ENCODE peak calls at places on chromosomes 3 and 15, in four cellular contexts. One of them, this sample, is unnamed.

GRCh38 chr15:55357774-55358173 is 38.8 kb downstream of the PIGB start:
- DNase-seq in adrenal gland: no peak
- DNase-seq in lower leg skin: no peak
- DNase-seq in endothelial cell of umbilical vein: peak; percentile 64
- DNase-seq in this sample: no peak

GRCh38 chr3:77536038-77536775 is 496.3 kb downstream of the ROBO2 start:
- DNase-seq in adrenal gland: no peak
- DNase-seq in lower leg skin: no peak
- DNase-seq in endothelial cell of umbilical vein: no peak
- DNase-seq in this sample: no peak

GRCh38 chr3:107689355-107689754 is 166.6 kb downstream of the BBX start:
- DNase-seq in adrenal gland: no peak
- DNase-seq in lower leg skin: no peak
- DNase-seq in endothelial cell of umbilical vein: no peak
- DNase-seq in this sample: no peak

GRCh38 chr3:146594843-146595482 is 10.2 kb downstream of the PLSCR5 start:
- DNase-seq in adrenal gland: no peak
- DNase-seq in lower leg skin: no peak
- DNase-seq in endothelial cell of umbilical vein: peak; percentile 35
- DNase-seq in this sample: no peak

GRCh38 chr15:37095993-37096877 is 4.1 kb downstream of the MEIS2 start:
- DNase-seq in adrenal gland: no peak
- DNase-seq in lower leg skin: no peak
- DNase-seq in endothelial cell of umbilical vein: peak; percentile 56
- DNase-seq in this sample: peak; percentile 60

GRCh38 chr3:107772016-107772415 is 249.3 kb downstream of the BBX start:
- DNase-seq in adrenal gland: no peak
- DNase-seq in lower leg skin: no peak
- DNase-seq in endothelial cell of umbilical vein: no peak
- DNase-seq in this sample: no peak

GRCh38 chr3:172877011-172877410 is 126.5 kb downstream of the ECT2 start:
- DNase-seq in adrenal gland: no peak
- DNase-seq in lower leg skin: no peak
- DNase-seq in endothelial cell of umbilical vein: peak; percentile 66
- DNase-seq in this sample: no peak

GRCh38 chr15:60408438-60409105 is 10.8 kb upstream of the ANXA2 start:
- DNase-seq in adrenal gland: no peak
- DNase-seq in lower leg skin: no peak
- DNase-seq in endothelial cell of umbilical vein: peak; percentile 78
- DNase-seq in this sample: no peak

GRCh38 chr3:72938471-72939265 is 50.8 kb downstream of the GXYLT2 start:
- DNase-seq in adrenal gland: peak; percentile 51
- DNase-seq in lower leg skin: peak; percentile 73
- DNase-seq in endothelial cell of umbilical vein: peak; percentile 68
- DNase-seq in this sample: peak; percentile 91

GRCh38 chr15:42800731-42801474 is 64.0 kb upstream of the CDAN1 start:
- DNase-seq in adrenal gland: no peak
- DNase-seq in lower leg skin: no peak
- DNase-seq in endothelial cell of umbilical vein: no peak
- DNase-seq in this sample: no peak

GRCh38 chr15:42996871-42997270 is 76.3 kb upstream of the TTBK2 start:
- DNase-seq in adrenal gland: no peak
- DNase-seq in lower leg skin: no peak
- DNase-seq in endothelial cell of umbilical vein: no peak
- DNase-seq in this sample: no peak

GRCh38 chr3:170383567-170383966 is 26.1 kb downstream of the SKIL start:
- DNase-seq in adrenal gland: no peak
- DNase-seq in lower leg skin: no peak
- DNase-seq in endothelial cell of umbilical vein: no peak
- DNase-seq in this sample: no peak

GRCh38 chr3:127836004-127836882 is 13.9 kb upstream of the MGLL start:
- DNase-seq in adrenal gland: no peak
- DNase-seq in lower leg skin: no peak
- DNase-seq in endothelial cell of umbilical vein: no peak
- DNase-seq in this sample: no peak
- H3K4me3 ChIP-seq in adrenal gland: no peak overlapping the region
- H3K4me3 ChIP-seq in lower leg skin: no peak overlapping the region
- H3K4me3 ChIP-seq in endothelial cell of umbilical vein: no peak overlapping the region
- H3K4me3 ChIP-seq in this sample: no peak overlapping the region

GRCh38 chr3:49787182-49787464 is 781 bp upstream of the IP6K1 start:
- DNase-seq in adrenal gland: no peak
- DNase-seq in lower leg skin: peak; percentile 76
- DNase-seq in endothelial cell of umbilical vein: peak; percentile 47
- DNase-seq in this sample: no peak

GRCh38 chr3:49787536-49787935 is 1.2 kb upstream of the IP6K1 start:
- DNase-seq in adrenal gland: no peak
- DNase-seq in lower leg skin: no peak
- DNase-seq in endothelial cell of umbilical vein: no peak
- DNase-seq in this sample: no peak

GRCh38 chr3:49788056-49788455 is 1.7 kb upstream of the IP6K1 start:
- DNase-seq in adrenal gland: no peak
- DNase-seq in lower leg skin: no peak
- DNase-seq in endothelial cell of umbilical vein: no peak
- DNase-seq in this sample: no peak

GRCh38 chr3:49785565-49786356 is 581 bp downstream of the IP6K1 start:
- DNase-seq in adrenal gland: no peak
- DNase-seq in lower leg skin: no peak
- DNase-seq in endothelial cell of umbilical vein: peak; percentile 62
- DNase-seq in this sample: no peak

DNA sequence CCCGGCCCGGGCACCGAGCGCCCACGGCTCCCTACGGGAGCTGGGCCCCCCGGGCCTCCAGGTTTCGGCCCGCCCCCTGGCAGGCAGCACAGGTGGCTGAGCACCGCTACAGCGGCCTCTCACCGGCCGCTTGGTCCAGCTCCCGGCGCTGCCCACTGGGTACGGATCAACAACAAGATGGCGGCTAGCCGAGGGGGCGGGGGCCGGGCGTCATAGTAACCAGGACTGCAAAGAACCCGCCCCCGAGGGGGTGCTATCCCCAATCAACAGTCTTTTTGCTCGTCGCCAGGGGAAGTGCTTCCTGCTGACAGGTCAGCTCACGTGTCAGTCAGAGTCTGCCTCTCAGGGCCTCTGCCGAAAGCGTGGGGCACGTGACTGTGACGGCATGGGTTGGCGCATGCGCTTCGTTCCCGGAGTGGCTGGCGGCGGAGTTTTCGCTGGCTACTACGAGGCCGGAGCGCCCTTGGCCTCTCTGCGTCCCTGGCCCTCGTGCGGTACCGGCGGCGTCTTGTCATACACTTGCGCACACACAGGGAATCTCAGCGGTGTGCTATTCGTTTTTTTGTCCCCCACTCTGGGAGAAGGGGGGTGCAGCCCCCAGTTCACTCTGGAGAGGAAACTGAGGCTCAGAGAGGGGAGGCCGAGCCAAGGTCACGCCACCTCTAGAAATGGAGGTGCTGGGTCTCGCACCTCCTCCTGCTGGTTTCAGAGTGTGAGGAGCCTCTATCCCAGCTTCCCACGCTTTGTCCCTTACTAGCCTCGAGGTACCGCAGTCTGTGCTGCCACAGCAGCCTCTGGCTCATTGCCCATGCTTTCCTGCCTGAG is at the start of gene IP6K1:
- DNase-seq in adrenal gland: peak; percentile 100
- DNase-seq in lower leg skin: peak; percentile 100
- DNase-seq in endothelial cell of umbilical vein: peak; percentile 100
- DNase-seq in this sample: peak; percentile 100
- TF ChIP-seq POLR2A in adrenal gland: peak; percentile 85
- TF ChIP-seq POLR2A in lower leg skin: no peak
- TF ChIP-seq POLR2A in endothelial cell of umbilical vein: peak; percentile 82
- TF ChIP-seq POLR2A in this sample: peak; percentile 72

GRCh38 chr15:63231206-63231605 is 41.8 kb downstream of the RAB8B start:
- DNase-seq in adrenal gland: no peak
- DNase-seq in lower leg skin: no peak
- DNase-seq in endothelial cell of umbilical vein: no peak
- DNase-seq in this sample: no peak
- H3K4me3 ChIP-seq in adrenal gland: no peak overlapping the region
- H3K4me3 ChIP-seq in lower leg skin: no peak overlapping the region
- H3K4me3 ChIP-seq in endothelial cell of umbilical vein: no peak overlapping the region
- H3K4me3 ChIP-seq in this sample: no peak overlapping the region

DNA sequence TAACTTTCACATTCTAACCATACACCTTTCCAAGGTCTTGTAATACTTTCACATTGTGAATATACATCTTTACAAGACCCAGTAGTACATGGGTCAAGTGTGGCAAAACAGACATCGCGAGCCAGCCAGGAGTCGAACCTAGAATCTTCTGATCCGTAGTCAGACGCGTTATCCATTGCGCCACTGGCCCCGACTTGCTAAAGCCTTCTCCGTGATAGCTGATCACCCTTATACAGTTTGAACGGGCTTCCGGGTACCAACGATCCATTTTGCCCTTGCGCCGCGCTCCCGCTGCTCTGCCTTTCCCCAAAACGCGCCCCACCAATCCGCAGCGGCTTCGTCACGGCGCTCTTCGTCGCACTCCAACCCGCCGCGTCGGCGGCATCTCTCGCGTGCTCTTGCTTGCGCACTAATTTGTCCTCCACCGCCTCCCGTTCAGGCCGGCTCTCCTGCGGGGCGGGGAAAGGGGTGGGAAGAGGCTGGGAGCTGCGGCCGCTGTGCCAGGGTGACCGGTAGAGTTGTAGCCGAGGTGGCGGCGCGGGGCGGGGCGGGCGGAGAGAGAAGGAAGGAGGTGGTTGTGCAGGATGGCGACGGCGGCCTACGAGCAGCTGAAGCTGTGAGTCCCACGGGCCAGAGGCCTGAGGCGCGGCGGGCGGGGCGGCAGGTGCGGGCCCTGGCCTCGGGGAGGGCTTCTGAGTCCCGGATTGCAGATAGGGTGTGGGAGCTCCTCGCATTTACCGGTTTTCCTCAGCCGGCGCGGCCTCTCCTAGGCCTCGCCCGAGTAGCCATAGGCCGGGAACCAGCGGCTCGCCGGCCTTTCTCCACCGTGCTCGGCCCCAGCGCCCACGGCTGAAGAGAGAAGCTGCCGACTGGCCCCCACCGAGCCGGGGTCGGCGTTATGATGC is at the start of gene SACM1L:
- DNase-seq in adrenal gland: peak; percentile 99
- DNase-seq in lower leg skin: peak; percentile 97
- DNase-seq in endothelial cell of umbilical vein: peak; percentile 99
- DNase-seq in this sample: peak; percentile 96
- TF ChIP-seq POLR2A in adrenal gland: peak; percentile 92
- TF ChIP-seq POLR2A in lower leg skin: no peak
- TF ChIP-seq POLR2A in endothelial cell of umbilical vein: peak; percentile 79
- TF ChIP-seq POLR2A in this sample: no peak

GRCh38 chr15:76328106-76328696 is 8.4 kb upstream of the ISL2 start:
- DNase-seq in adrenal gland: no peak
- DNase-seq in lower leg skin: no peak
- DNase-seq in endothelial cell of umbilical vein: no peak
- DNase-seq in this sample: no peak
- H3K4me3 ChIP-seq in adrenal gland: no peak overlapping the region
- H3K4me3 ChIP-seq in lower leg skin: no peak overlapping the region
- H3K4me3 ChIP-seq in endothelial cell of umbilical vein: no peak overlapping the region
- H3K4me3 ChIP-seq in this sample: no peak overlapping the region

DNA sequence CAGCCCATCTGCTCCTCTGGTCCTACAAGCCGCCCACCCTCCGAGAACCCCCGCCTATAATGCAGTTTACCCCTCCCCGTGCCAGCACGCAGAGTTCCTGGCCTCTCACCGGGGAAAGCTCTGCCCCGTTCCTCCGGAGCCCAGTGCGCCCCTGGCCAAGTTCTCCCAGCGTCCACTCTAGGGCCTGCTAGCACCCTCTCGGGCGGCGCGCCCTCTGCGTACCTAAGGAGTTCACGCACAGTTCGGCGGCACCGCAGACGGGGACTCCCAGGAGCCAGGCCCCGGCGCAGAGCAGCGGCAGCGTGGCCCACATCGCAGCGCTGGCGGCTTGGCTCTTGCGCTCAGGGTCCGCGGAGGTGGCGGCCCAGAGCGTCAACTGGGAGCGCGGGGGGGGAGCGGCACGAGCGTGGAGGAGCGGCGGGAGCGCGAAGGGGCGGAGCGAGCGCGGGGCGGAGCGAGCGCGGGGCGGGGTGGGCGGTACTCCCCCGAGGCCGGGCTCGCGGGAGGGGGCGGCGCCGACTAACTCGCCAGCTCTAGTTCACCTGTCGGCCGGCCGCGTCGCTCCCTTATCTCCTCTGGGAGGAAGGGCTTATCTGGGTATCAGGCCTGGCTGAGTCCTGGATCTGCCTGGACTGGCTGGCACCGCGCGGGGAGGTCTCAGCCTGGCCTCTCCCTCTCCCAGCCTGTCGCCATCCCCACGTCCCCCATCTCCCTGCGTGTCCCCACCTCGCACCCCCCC is at the start of gene CTSH:
- DNase-seq in adrenal gland: peak; percentile 90
- DNase-seq in lower leg skin: no peak
- DNase-seq in endothelial cell of umbilical vein: peak; percentile 44
- DNase-seq in this sample: peak; percentile 90
- TF ChIP-seq POLR2A in adrenal gland: peak; percentile 62
- TF ChIP-seq POLR2A in lower leg skin: no peak
- TF ChIP-seq POLR2A in endothelial cell of umbilical vein: no peak
- TF ChIP-seq POLR2A in this sample: peak; percentile 33